ENCODE peak calls at places on chromosome 2, in five cellular contexts. E is H1, I is K562, V is WTC11, T is endothelial cell of umbilical vein. F is an unnamed sample.

GRCh38 chr2:234275515-234275914 is 221.4 kb downstream of the ARL4C start:
- DNase-seq in E (no peak), I (no peak), V (no peak), T (no peak), F (no peak)

GRCh38 chr2:5798083-5798482 is 105.9 kb downstream of the SOX11 start:
- DNase-seq in E (no peak), I (no peak), V (no peak), T (no peak), F (no peak)

GRCh38 chr2:142868281-142868762 is 9.1 kb upstream of the KYNU start:
- DNase-seq in E (no peak), I (no peak), V (no peak), T (peak), F (no peak)

GRCh38 chr2:234963785-234964615 is 12.2 kb downstream of the SH3BP4 start:
- DNase-seq in E (no peak), I (no peak), V (no peak), T (no peak), F (no peak)

GRCh38 chr2:58427572-58428285 is 186.6 kb upstream of the FANCL start:
- DNase-seq in E (peak), I (no peak), V (peak), T (peak), F (peak)

GRCh38 chr2:85433511-85434089 is 15.1 kb downstream of the SH2D6 start:
- DNase-seq in E (no peak), I (no peak), V (no peak), T (no peak), F (no peak)

GRCh38 chr2:95730813-95731212 is 139.0 kb downstream of the TRIM43 start:
- DNase-seq in E (no peak), I (peak), V (no peak), T (no peak), F (no peak)

GRCh38 chr2:218569038-218569431 is 396 bp downstream of the CNOT9 start:
- DNase-seq in E (no peak), I (peak), V (peak), T (peak), F (peak)

GRCh38 chr2:134411828-134412638 is 158.2 kb downstream of the MGAT5 start:
- DNase-seq in E (peak), I (peak), V (peak), T (peak), F (peak)

GRCh38 chr2:232076736-232077135 is 115.2 kb downstream of the DIS3L2 start:
- DNase-seq in E (no peak), I (no peak), V (no peak), T (no peak), F (no peak)

GRCh38 chr2:47486858-47487497 is 84.0 kb downstream of the MSH2 start:
- DNase-seq in E (no peak), I (peak), V (no peak), T (no peak), F (no peak)

GRCh38 chr2:17257194-17257909 is 260.9 kb downstream of the RAD51AP2 start:
- DNase-seq in E (no peak), I (no peak), V (no peak), T (no peak), F (no peak)

GRCh38 chr2:71562518-71562917 is 109.2 kb downstream of the DYSF start:
- DNase-seq in E (no peak), I (no peak), V (no peak), T (no peak), F (no peak)

GRCh38 chr2:159497857-159498256 is 118.5 kb downstream of the BAZ2B start:
- DNase-seq in E (no peak), I (no peak), V (no peak), T (peak), F (no peak)

GRCh38 chr2:149662556-149662955 is 75.0 kb upstream of the MMADHC start:
- DNase-seq in E (no peak), I (no peak), V (no peak), T (no peak), F (no peak)

GRCh38 chr2:230796280-230796862 is 68.4 kb upstream of the ITM2C start:
- DNase-seq in E (no peak), I (no peak), V (no peak), T (no peak), F (no peak)

GRCh38 chr2:102591646-102592045 is 27.7 kb upstream of the SLC9A2 start:
- DNase-seq in E (no peak), I (no peak), V (no peak), T (no peak), F (no peak)

GRCh38 chr2:188443207-188443606 is 151.5 kb downstream of the GULP1 start:
- DNase-seq in E (no peak), I (no peak), V (no peak), T (no peak), F (no peak)

GRCh38 chr2:217978536-217979150 is 24.2 kb downstream of the TNS1 start:
- DNase-seq in E (peak), I (no peak), V (peak), T (peak), F (no peak)

GRCh38 chr2:238989484-238989883 is 141.6 kb downstream of the TWIST2 start:
- DNase-seq in E (no peak), I (no peak), V (no peak), T (no peak), F (no peak)

GRCh38 chr2:55158111-55158814 is 73.8 kb downstream of the CLHC1 start:
- DNase-seq in E (no peak), I (no peak), V (no peak), T (no peak), F (no peak)

GRCh38 chr2:101533611-101534601 is 59.0 kb upstream of the RFX8 start:
- DNase-seq in E (peak), I (no peak), V (peak), T (peak), F (no peak)

GRCh38 chr2:8554296-8554806 is 127.5 kb upstream of the ID2 start:
- DNase-seq in E (no peak), I (no peak), V (no peak), T (no peak), F (no peak)
- TF ChIP-seq JUN in E (no peak), I (no peak), V (no peak), T (no peak), F (no peak)

GRCh38 chr2:42513252-42513918 is 19.6 kb upstream of the KCNG3 start:
- DNase-seq in E (peak), I (peak), V (peak), T (peak), F (peak)
- TF ChIP-seq JUN in E (no peak), I (no peak), V (no peak), T (no peak), F (no peak)

GRCh38 chr2:240023792-240024191 is 1.4 kb downstream of the NDUFA10 start:
- DNase-seq in E (no peak), I (peak), V (no peak), T (no peak), F (no peak)

GRCh38 chr2:240030379-240031094 is at the start of gene OR6B2:
- DNase-seq in E (no peak), I (no peak), V (no peak), T (no peak), F (no peak)

GRCh38 chr2:240021488-240022104 is 3.5 kb downstream of the NDUFA10 start:
- DNase-seq in E (peak), I (peak), V (peak), T (peak), F (peak)

DNA sequence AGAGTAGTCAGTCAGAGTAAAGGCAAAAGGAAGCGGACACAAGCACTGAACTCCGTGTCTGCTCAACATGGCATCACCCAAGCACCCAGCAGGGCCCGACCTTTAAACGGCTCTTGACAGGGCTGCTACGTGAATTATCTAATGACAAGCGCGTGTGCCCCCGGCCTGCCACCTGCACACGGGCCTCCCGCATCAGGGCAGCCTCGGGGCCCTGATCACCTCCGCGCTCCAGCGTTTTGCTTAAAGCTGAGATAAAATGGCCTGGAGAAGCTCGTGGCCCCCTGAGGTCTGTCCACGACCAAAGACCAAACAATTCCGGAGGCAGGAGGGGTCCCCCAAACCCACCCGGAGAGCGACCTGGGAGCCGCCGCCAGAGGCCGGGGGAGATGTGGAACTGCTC is 376 bp downstream of the NDUFA10 start:
- DNase-seq in E (no peak), I (peak), V (no peak), T (peak), F (peak)
- TF ChIP-seq JUN in E (no peak), I (no peak), V (peak), T (no peak), F (no peak)

GRCh38 chr2:109331864-109332848 is 203.2 kb downstream of the SH3RF3 start:
- DNase-seq in E (no peak), I (no peak), V (peak), T (peak), F (peak)
- TF ChIP-seq JUN in E (no peak), I (peak), V (no peak), T (peak), F (no peak)

GRCh38 chr2:190910341-190911136 is 29.9 kb downstream of the GLS start:
- DNase-seq in E (no peak), I (no peak), V (no peak), T (peak), F (no peak)
- TF ChIP-seq JUN in E (no peak), I (no peak), V (no peak), T (peak), F (no peak)

DNA sequence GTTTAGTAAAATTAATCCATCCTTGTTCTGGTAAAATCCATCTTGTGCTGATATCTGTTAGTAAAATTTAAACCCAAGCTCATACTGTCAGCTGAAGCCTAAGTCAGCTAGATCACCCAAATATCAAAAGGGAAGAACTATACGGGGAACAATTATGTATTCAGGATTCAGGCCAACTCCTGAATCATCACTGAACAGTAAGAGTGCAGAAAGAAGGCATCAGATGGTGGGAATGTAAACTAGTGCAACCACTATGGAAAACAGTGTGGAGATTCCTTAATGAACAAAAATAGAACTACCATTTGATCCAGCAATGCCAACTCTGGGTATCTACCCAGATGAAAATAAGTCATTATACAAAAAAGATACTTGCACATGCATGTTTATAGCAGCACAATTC is 81.8 kb downstream of the RAPGEF4 start:
- DNase-seq in E (no peak), I (no peak), V (no peak), T (no peak), F (no peak)
- TF ChIP-seq JUN in E (no peak), I (no peak), V (no peak), T (no peak), F (no peak)

GRCh38 chr2:168662651-168663208 is 139.7 kb upstream of the NOSTRIN start:
- DNase-seq in E (no peak), I (no peak), V (no peak), T (no peak), F (no peak)
- TF ChIP-seq JUN in E (no peak), I (no peak), V (no peak), T (no peak), F (no peak)

GRCh38 chr2:100423631-100424030 is 6.2 kb upstream of the CHST10 start:
- DNase-seq in E (no peak), I (no peak), V (no peak), T (no peak), F (no peak)
- TF ChIP-seq JUN in E (no peak), I (no peak), V (no peak), T (no peak), F (no peak)